ENCODE peak calls at places on chromosomes 13 and 19, in four cellular contexts. K, S, M and L are unnamed samples.

GRCh38 chr13:95784891-95785290 is 108.0 kb downstream of the DNAJC3 start:
- DNase-seq in K (no peak), S (no peak), M (no peak), L (no peak)

GRCh38 chr13:99003851-99004471 is 26.1 kb upstream of the DOCK9 start:
- DNase-seq in K (no peak), S (no peak), M (no peak), L (no peak)

GRCh38 chr19:38692458-38693379 is 45.3 kb downstream of the ACTN4 start:
- DNase-seq in K (peak; percentile 56), S (no peak), M (no peak), L (no peak)

GRCh38 chr13:38662362-38662761 is 24.5 kb upstream of the FREM2 start:
- DNase-seq in K (no peak), S (no peak), M (no peak), L (no peak)

GRCh38 chr13:83825676-83826075 is 56.6 kb downstream of the SLITRK1 start:
- DNase-seq in K (no peak), S (no peak), M (no peak), L (no peak)

GRCh38 chr13:85626603-85627002 is 172.6 kb downstream of the SLITRK6 start:
- DNase-seq in K (no peak), S (no peak), M (no peak), L (no peak)

GRCh38 chr13:109743706-109744453 is 42.5 kb downstream of the IRS2 start:
- DNase-seq in K (no peak), S (no peak), M (no peak), L (peak; percentile 26)

GRCh38 chr13:69904784-69905183 is 202.8 kb upstream of the ATXN8OS start:
- DNase-seq in K (no peak), S (no peak), M (no peak), L (no peak)

GRCh38 chr19:43662487-43662886 is 7.5 kb downstream of the PLAUR start:
- DNase-seq in K (no peak), S (no peak), M (no peak), L (no peak)

GRCh38 chr13:37960427-37960826 is 90.9 kb upstream of the TRPC4 start:
- DNase-seq in K (no peak), S (no peak), M (no peak), L (no peak)

GRCh38 chr19:41755328-41755913 is at the start of gene CEACAM6:
- DNase-seq in K (no peak), S (no peak), M (no peak), L (no peak)

GRCh38 chr13:25215253-25215575 is 43.1 kb upstream of the AMER2 start:
- DNase-seq in K (no peak), S (no peak), M (no peak), L (no peak)

GRCh38 chr13:41222259-41222852 is 28.0 kb upstream of the KBTBD7 start:
- DNase-seq in K (no peak), S (peak; percentile 51), M (peak; percentile 51), L (no peak)

GRCh38 chr19:48896191-48896720 is 2.3 kb downstream of the TULP2 start:
- DNase-seq in K (peak; percentile 82), S (peak; percentile 34), M (peak; percentile 30), L (no peak)

GRCh38 chr13:28650284-28650683 is 8.6 kb upstream of the POMP start:
- DNase-seq in K (no peak), S (no peak), M (no peak), L (no peak)

GRCh38 chr19:56611288-56611687 is 16.2 kb downstream of the ZNF71 start:
- DNase-seq in K (no peak), S (no peak), M (no peak), L (no peak)

GRCh38 chr13:43157796-43158195 is 134.4 kb downstream of the DNAJC15 start:
- DNase-seq in K (no peak), S (no peak), M (no peak), L (no peak)

GRCh38 chr19:1243768-1244692 is 2.5 kb downstream of the ATP5F1D start:
- DNase-seq in K (peak; percentile 94), S (peak; percentile 81), M (peak; percentile 84), L (no peak)

GRCh38 chr13:30744686-30745085 is 9.3 kb downstream of the ALOX5AP start:
- DNase-seq in K (no peak), S (no peak), M (no peak), L (no peak)